ENCODE peak calls at places on chromosomes 2 and 18, in seven cellular contexts. One of them, this sample, is unnamed.

GRCh38 chr2:56580242-56580641 is 396.5 kb downstream of the CCDC85A start:
- DNase-seq in GM23338: no peak
- DNase-seq in upper lobe of right lung: no peak
- DNase-seq in HFF-Myc: no peak
- DNase-seq in spleen: no peak
- DNase-seq in RWPE1: no peak
- DNase-seq in heart right ventricle: no peak
- DNase-seq in this sample: no peak

GRCh38 chr2:211737282-211737681 is 801.3 kb downstream of the ERBB4 start:
- DNase-seq in GM23338: no peak
- DNase-seq in upper lobe of right lung: no peak
- DNase-seq in HFF-Myc: no peak
- DNase-seq in spleen: no peak
- DNase-seq in RWPE1: peak
- DNase-seq in heart right ventricle: no peak
- DNase-seq in this sample: no peak

GRCh38 chr18:57434536-57435494 is at the start of gene ONECUT2:
- DNase-seq in GM23338: peak
- DNase-seq in upper lobe of right lung: peak
- DNase-seq in HFF-Myc: peak
- DNase-seq in spleen: peak
- DNase-seq in RWPE1: peak
- DNase-seq in heart right ventricle: peak
- DNase-seq in this sample: peak

GRCh38 chr2:46239847-46240181 is 57.4 kb upstream of the EPAS1 start:
- DNase-seq in GM23338: no peak
- DNase-seq in upper lobe of right lung: no peak
- DNase-seq in HFF-Myc: no peak
- DNase-seq in spleen: peak
- DNase-seq in RWPE1: no peak
- DNase-seq in heart right ventricle: no peak
- DNase-seq in this sample: no peak

GRCh38 chr2:222819722-222820333 is 41.0 kb upstream of the ACSL3 start:
- DNase-seq in GM23338: no peak
- DNase-seq in upper lobe of right lung: no peak
- DNase-seq in HFF-Myc: no peak
- DNase-seq in spleen: no peak
- DNase-seq in RWPE1: peak
- DNase-seq in heart right ventricle: no peak
- DNase-seq in this sample: no peak

GRCh38 chr2:50086450-50086849 is 932.1 kb upstream of the FSHR start:
- DNase-seq in GM23338: no peak
- DNase-seq in upper lobe of right lung: no peak
- DNase-seq in HFF-Myc: no peak
- DNase-seq in spleen: no peak
- DNase-seq in RWPE1: no peak
- DNase-seq in heart right ventricle: no peak
- DNase-seq in this sample: no peak

GRCh38 chr2:233387225-233387624 is 32.9 kb downstream of the DGKD start:
- DNase-seq in GM23338: no peak
- DNase-seq in upper lobe of right lung: no peak
- DNase-seq in HFF-Myc: no peak
- DNase-seq in spleen: no peak
- DNase-seq in RWPE1: no peak
- DNase-seq in heart right ventricle: no peak
- DNase-seq in this sample: no peak

GRCh38 chr18:7259482-7259881 is 28.6 kb downstream of the LRRC30 start:
- DNase-seq in GM23338: no peak
- DNase-seq in upper lobe of right lung: no peak
- DNase-seq in HFF-Myc: no peak
- DNase-seq in spleen: no peak
- DNase-seq in RWPE1: no peak
- DNase-seq in heart right ventricle: peak
- DNase-seq in this sample: no peak

GRCh38 chr2:72719416-72719815 is 106.4 kb downstream of the EXOC6B start:
- DNase-seq in GM23338: peak
- DNase-seq in upper lobe of right lung: no peak
- DNase-seq in HFF-Myc: no peak
- DNase-seq in spleen: no peak
- DNase-seq in RWPE1: peak
- DNase-seq in heart right ventricle: no peak
- DNase-seq in this sample: no peak

GRCh38 chr2:28755411-28755810 is 3.8 kb downstream of the PPP1CB start:
- DNase-seq in GM23338: no peak
- DNase-seq in upper lobe of right lung: no peak
- DNase-seq in HFF-Myc: no peak
- DNase-seq in spleen: no peak
- DNase-seq in RWPE1: no peak
- DNase-seq in heart right ventricle: no peak
- DNase-seq in this sample: no peak

GRCh38 chr18:35635171-35635570 is 53.6 kb downstream of the GALNT1 start:
- DNase-seq in GM23338: no peak
- DNase-seq in upper lobe of right lung: no peak
- DNase-seq in HFF-Myc: peak
- DNase-seq in spleen: no peak
- DNase-seq in RWPE1: peak
- DNase-seq in heart right ventricle: no peak
- DNase-seq in this sample: no peak

GRCh38 chr2:237472187-237472712 is 14.8 kb upstream of the MLPH start:
- DNase-seq in GM23338: no peak
- DNase-seq in upper lobe of right lung: peak
- DNase-seq in HFF-Myc: no peak
- DNase-seq in spleen: no peak
- DNase-seq in RWPE1: no peak
- DNase-seq in heart right ventricle: no peak
- DNase-seq in this sample: no peak

GRCh38 chr2:237473474-237474453 is 13.3 kb upstream of the MLPH start:
- DNase-seq in GM23338: no peak
- DNase-seq in upper lobe of right lung: peak
- DNase-seq in HFF-Myc: no peak
- DNase-seq in spleen: no peak
- DNase-seq in RWPE1: no peak
- DNase-seq in heart right ventricle: peak
- DNase-seq in this sample: no peak

GRCh38 chr2:237474511-237474911 is 12.5 kb upstream of the MLPH start:
- DNase-seq in GM23338: no peak
- DNase-seq in upper lobe of right lung: no peak
- DNase-seq in HFF-Myc: no peak
- DNase-seq in spleen: no peak
- DNase-seq in RWPE1: no peak
- DNase-seq in heart right ventricle: peak
- DNase-seq in this sample: no peak

GRCh38 chr2:237472909-237473308 is 14.1 kb upstream of the MLPH start:
- DNase-seq in GM23338: no peak
- DNase-seq in upper lobe of right lung: peak
- DNase-seq in HFF-Myc: no peak
- DNase-seq in spleen: no peak
- DNase-seq in RWPE1: no peak
- DNase-seq in heart right ventricle: no peak
- DNase-seq in this sample: no peak

DNA sequence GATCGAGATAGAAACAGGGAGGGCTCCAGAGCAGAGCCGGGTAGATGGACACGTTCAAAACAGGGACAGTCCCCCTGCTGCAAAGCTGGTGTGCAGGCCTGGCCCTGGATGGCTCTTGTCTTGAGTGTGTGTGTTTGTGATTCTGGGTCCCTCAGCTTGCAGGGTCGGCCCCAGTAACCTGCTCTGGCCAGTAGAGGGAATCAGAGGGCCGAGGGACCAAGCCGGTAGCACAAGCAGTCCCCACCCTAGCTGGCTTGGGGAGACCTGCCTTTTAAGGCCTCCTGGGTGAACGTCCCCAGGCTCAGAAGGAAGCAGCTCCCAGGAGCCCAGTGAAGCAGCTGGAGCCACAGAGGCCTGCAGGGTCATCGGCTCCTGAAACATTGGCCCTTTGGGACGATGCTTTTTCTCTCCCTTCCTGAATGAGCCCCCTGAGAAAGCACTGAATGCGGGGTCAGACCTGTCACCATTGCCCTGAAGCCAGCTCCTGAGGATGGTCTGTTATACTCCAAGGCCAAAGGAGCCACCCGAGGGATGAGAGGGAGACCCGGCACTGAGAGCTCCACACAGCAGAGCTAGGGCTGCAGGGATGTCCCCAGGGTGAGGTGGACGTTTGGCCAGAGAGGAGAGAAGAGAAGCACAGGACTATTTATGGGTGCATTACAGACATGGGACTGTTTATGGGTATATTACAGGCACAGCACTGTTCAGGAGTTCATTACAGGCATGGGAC is 15.4 kb upstream of the MLPH start:
- DNase-seq in GM23338: peak
- DNase-seq in upper lobe of right lung: peak
- DNase-seq in HFF-Myc: no peak
- DNase-seq in spleen: no peak
- DNase-seq in RWPE1: peak
- DNase-seq in heart right ventricle: peak
- DNase-seq in this sample: peak
- TF ChIP-seq CTCF in GM23338: peak
- TF ChIP-seq CTCF in upper lobe of right lung: peak
- TF ChIP-seq CTCF in HFF-Myc: peak
- TF ChIP-seq CTCF in spleen: peak
- TF ChIP-seq CTCF in RWPE1: peak
- TF ChIP-seq CTCF in heart right ventricle: peak
- TF ChIP-seq CTCF in this sample: no peak

DNA sequence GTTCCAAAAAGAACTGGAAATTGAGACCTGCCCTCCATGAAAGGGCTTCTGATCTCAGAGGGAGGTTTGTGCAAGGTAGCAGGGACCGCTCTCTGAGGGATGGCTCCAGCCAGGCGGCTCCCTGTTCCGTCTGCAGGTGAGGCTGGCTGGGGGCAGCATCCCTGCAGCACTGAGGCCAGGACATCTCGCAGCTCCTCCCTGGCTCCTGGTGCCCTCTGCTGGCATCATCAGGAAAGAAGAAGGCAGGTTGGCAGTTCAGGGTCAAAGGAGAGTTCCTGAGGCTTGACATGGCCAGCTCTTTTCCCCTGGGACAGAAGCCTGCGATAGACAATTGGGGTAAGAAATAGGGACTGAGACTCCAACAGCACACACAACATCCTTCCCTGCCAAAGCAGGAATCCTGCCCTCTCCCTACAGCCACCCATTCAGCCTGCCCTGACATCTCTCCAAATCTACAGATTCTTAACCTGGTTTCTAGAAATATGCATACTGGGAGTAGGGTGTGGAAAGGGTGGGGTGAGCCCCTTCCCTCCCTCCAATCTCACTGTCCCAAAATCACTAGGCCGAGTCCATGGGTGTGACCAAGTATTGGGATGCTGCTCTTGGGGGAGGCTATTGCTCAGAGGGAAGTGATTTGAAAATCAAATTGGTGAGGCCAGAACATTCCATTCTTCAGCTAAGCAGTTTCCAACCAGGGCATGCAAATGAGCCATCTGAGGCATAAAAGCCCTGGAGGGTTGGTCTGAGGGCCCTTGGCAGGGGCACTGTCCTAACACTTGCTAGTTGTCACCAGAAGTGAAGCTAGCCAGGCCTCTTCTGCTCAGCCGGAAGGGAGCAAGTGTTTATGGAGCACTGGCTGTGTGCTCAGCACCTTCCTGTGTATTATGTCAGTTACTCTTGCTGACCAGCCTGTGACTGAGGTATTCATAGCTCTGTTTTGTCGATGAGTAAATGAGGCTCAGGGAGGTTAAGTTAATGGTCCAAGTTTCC is 185.4 kb downstream of the TFCP2L1 start:
- DNase-seq in GM23338: peak
- DNase-seq in upper lobe of right lung: peak
- DNase-seq in HFF-Myc: no peak
- DNase-seq in spleen: peak
- DNase-seq in RWPE1: peak
- DNase-seq in heart right ventricle: peak
- DNase-seq in this sample: no peak
- TF ChIP-seq CTCF in GM23338: peak
- TF ChIP-seq CTCF in upper lobe of right lung: peak
- TF ChIP-seq CTCF in HFF-Myc: peak
- TF ChIP-seq CTCF in spleen: no peak
- TF ChIP-seq CTCF in RWPE1: peak
- TF ChIP-seq CTCF in heart right ventricle: peak
- TF ChIP-seq CTCF in this sample: no peak

DNA sequence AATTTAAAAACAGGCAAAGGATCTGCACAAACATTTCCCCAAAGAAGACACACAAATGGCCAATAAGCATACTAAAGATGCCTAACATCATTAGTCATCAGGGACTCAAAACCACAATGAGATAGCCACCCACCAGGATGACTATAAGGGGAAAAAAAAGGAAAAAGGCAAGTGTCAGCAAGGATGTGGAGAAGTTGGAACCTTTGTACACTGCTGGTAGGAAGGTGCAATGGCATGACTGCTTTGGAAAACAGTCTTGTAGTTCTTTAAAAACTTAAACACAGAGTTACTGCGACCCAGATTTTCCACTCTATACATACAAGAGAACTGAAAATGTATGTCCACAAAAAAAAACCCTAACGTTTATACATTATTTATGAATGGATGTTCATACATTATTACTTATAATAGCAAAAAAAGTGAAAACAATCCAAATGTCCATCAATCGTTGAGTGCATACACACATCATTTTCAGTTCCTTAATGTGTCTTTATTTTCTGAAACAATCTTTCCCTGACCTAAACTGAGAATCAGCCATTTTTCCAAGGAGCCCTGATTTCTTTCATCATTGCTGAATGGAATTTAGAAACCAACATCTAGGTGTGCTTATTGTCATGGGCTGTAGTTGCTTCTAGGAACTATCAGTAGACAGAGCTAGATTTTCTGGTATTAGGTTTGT is 64.7 kb upstream of the TLK1 start:
- DNase-seq in GM23338: no peak
- DNase-seq in upper lobe of right lung: no peak
- DNase-seq in HFF-Myc: peak
- DNase-seq in spleen: no peak
- DNase-seq in RWPE1: peak
- DNase-seq in heart right ventricle: no peak
- DNase-seq in this sample: no peak
- TF ChIP-seq CTCF in GM23338: no peak
- TF ChIP-seq CTCF in upper lobe of right lung: no peak
- TF ChIP-seq CTCF in HFF-Myc: peak
- TF ChIP-seq CTCF in spleen: no peak
- TF ChIP-seq CTCF in RWPE1: no peak
- TF ChIP-seq CTCF in heart right ventricle: no peak
- TF ChIP-seq CTCF in this sample: no peak

GRCh38 chr2:4679391-4679790 is 976.0 kb downstream of the DCDC2C start:
- DNase-seq in GM23338: no peak
- DNase-seq in upper lobe of right lung: no peak
- DNase-seq in HFF-Myc: no peak
- DNase-seq in spleen: no peak
- DNase-seq in RWPE1: no peak
- DNase-seq in heart right ventricle: no peak
- DNase-seq in this sample: no peak

GRCh38 chr2:4675295-4675694 is 971.9 kb downstream of the DCDC2C start:
- DNase-seq in GM23338: no peak
- DNase-seq in upper lobe of right lung: no peak
- DNase-seq in HFF-Myc: no peak
- DNase-seq in spleen: peak
- DNase-seq in RWPE1: no peak
- DNase-seq in heart right ventricle: no peak
- DNase-seq in this sample: no peak

GRCh38 chr2:4673025-4673489 is 969.7 kb downstream of the DCDC2C start:
- DNase-seq in GM23338: peak
- DNase-seq in upper lobe of right lung: no peak
- DNase-seq in HFF-Myc: no peak
- DNase-seq in spleen: no peak
- DNase-seq in RWPE1: no peak
- DNase-seq in heart right ventricle: no peak
- DNase-seq in this sample: no peak

GRCh38 chr2:4674007-4674406 is 970.6 kb downstream of the DCDC2C start:
- DNase-seq in GM23338: no peak
- DNase-seq in upper lobe of right lung: no peak
- DNase-seq in HFF-Myc: no peak
- DNase-seq in spleen: peak
- DNase-seq in RWPE1: no peak
- DNase-seq in heart right ventricle: no peak
- DNase-seq in this sample: no peak

GRCh38 chr2:4678937-4679336 is 975.6 kb downstream of the DCDC2C start:
- DNase-seq in GM23338: no peak
- DNase-seq in upper lobe of right lung: no peak
- DNase-seq in HFF-Myc: no peak
- DNase-seq in spleen: no peak
- DNase-seq in RWPE1: no peak
- DNase-seq in heart right ventricle: no peak
- DNase-seq in this sample: no peak
- TF ChIP-seq CTCF in GM23338: peak
- TF ChIP-seq CTCF in upper lobe of right lung: no peak
- TF ChIP-seq CTCF in HFF-Myc: no peak
- TF ChIP-seq CTCF in spleen: no peak
- TF ChIP-seq CTCF in RWPE1: no peak
- TF ChIP-seq CTCF in heart right ventricle: no peak
- TF ChIP-seq CTCF in this sample: no peak

This sample was measured in GM13976.